ENCODE peak calls at places on chromosomes 6 and 20, in four cellular contexts. I is astrocyte of the spinal cord, F is AG09309, B is right atrium auricular region. L is an unnamed sample.
A peak's percentile ranks its signal among the peaks of the same experiment; 100 is the strongest.

GRCh38 chr20:62628691-62629090 is 13.6 kb upstream of the SLCO4A1 start:
- DNase-seq in B (no peak), I (no peak), F (no peak), L (no peak)

GRCh38 chr6:125586074-125586473 is 163.4 kb upstream of the HEY2 start:
- DNase-seq in B (no peak), F (no peak), I (peak; percentile 66), L (no peak)

GRCh38 chr20:62060631-62061541 is 4.8 kb downstream of the TAF4 start:
- DNase-seq in I (no peak), F (no peak), B (no peak), L (no peak)

GRCh38 chr6:114390176-114390575 is 47.4 kb upstream of the HS3ST5 start:
- DNase-seq in I (no peak), F (no peak), B (no peak), L (no peak)

GRCh38 chr6:144415014-144415413 is 129.9 kb downstream of the UTRN start:
- DNase-seq in I (peak; percentile 79), B (no peak), F (no peak), L (peak; percentile 73)

GRCh38 chr6:74409447-74409846 is 713.4 kb downstream of the CD109 start:
- DNase-seq in F (peak; percentile 72), I (peak; percentile 86), B (no peak), L (peak; percentile 48)

GRCh38 chr6:80363501-80363900 is 257.0 kb downstream of the BCKDHB start:
- DNase-seq in B (no peak), I (no peak), F (peak; percentile 7), L (peak; percentile 20)

GRCh38 chr20:46512943-46513844 is at the start of gene ZNF334:
- DNase-seq in F (no peak), I (peak; percentile 42), B (no peak), L (no peak)

GRCh38 chr20:35307666-35308653 is 15.7 kb upstream of the FAM83C start:
- DNase-seq in I (peak; percentile 82), B (no peak), F (peak; percentile 64), L (peak; percentile 72)

GRCh38 chr6:161238076-161238869 is 35.6 kb downstream of the AGPAT4 start:
- DNase-seq in F (peak; percentile 44), B (no peak), I (peak; percentile 50), L (no peak)

GRCh38 chr6:156948807-156949206 is 171.6 kb downstream of the ARID1B start:
- DNase-seq in I (peak; percentile 87), B (no peak), F (peak; percentile 47), L (no peak)

GRCh38 chr20:39974966-39975501 is 714.0 kb downstream of the MAFB start:
- DNase-seq in B (no peak), I (no peak), F (no peak), L (no peak)

GRCh38 chr20:24764825-24765224 is 184.2 kb upstream of the CST7 start:
- DNase-seq in F (no peak), I (no peak), B (no peak), L (no peak)

GRCh38 chr6:7959453-7959852 is 48.9 kb upstream of the TXNDC5 start:
- DNase-seq in F (no peak), I (no peak), B (no peak), L (no peak)

GRCh38 chr6:142323377-142323776 is 21.6 kb downstream of the ADGRG6 start:
- DNase-seq in F (no peak), I (peak; percentile 26), B (no peak), L (no peak)

GRCh38 chr20:51398083-51398482 is 144.4 kb downstream of the NFATC2 start:
- DNase-seq in I (no peak), F (no peak), B (no peak), L (no peak)

GRCh38 chr6:133418108-133418507 is 177.0 kb downstream of the EYA4 start:
- DNase-seq in F (no peak), I (no peak), B (no peak), L (no peak)

GRCh38 chr6:31940256-31940664 is 5.6 kb upstream of the CFB start:
- DNase-seq in I (peak; percentile 13), F (no peak), B (no peak), L (no peak)

GRCh38 chr6:151027936-151028838 is 162.7 kb downstream of the MTHFD1L start:
- DNase-seq in I (no peak), F (no peak), B (peak; percentile 30), L (no peak)

GRCh38 chr20:40687384-40688128 is 1.5 kb downstream of the MAFB start:
- DNase-seq in I (no peak), F (no peak), B (peak; percentile 70), L (no peak)

GRCh38 chr6:168514216-168514615 is 73.2 kb downstream of the SMOC2 start:
- DNase-seq in F (no peak), I (no peak), B (peak; percentile 73), L (no peak)

GRCh38 chr6:11363881-11364576 is 131.6 kb upstream of the NEDD9 start:
- DNase-seq in B (no peak), I (no peak), F (no peak), L (no peak)

GRCh38 chr20:62702886-62703852 is 5.5 kb upstream of the NTSR1 start:
- DNase-seq in F (peak; percentile 64), B (no peak), I (peak; percentile 86), L (peak; percentile 53)

GRCh38 chr6:166579234-166579575 is 7.3 kb downstream of the RAMACL start:
- DNase-seq in F (no peak), B (no peak), I (no peak), L (no peak)

GRCh38 chr6:53979468-53980067 is 131.7 kb upstream of the MLIP start:
- DNase-seq in B (no peak), I (peak; percentile 62), F (no peak), L (no peak)

GRCh38 chr6:32047855-32048766 is 9.9 kb downstream of the CYP21A2 start:
- DNase-seq in F (no peak), B (peak; percentile 86), I (peak; percentile 20), L (no peak)

GRCh38 chr20:41342474-41343464 is 2.1 kb downstream of the LPIN3 start:
- DNase-seq in F (no peak), I (no peak), B (no peak), L (no peak)

GRCh38 chr20:61588356-61589054 is 336.4 kb downstream of the CDH4 start:
- DNase-seq in I (peak; percentile 62), B (no peak), F (no peak), L (peak; percentile 33)

GRCh38 chr20:13060327-13060726 is 51.6 kb downstream of the SPTLC3 start:
- DNase-seq in I (no peak), B (no peak), F (no peak), L (no peak)

GRCh38 chr20:19958923-19959322 is 58.2 kb upstream of the NAA20 start:
- DNase-seq in F (no peak), B (no peak), I (no peak), L (no peak)

GRCh38 chr6:90412538-90413369 is 116.1 kb upstream of the BACH2 start:
- DNase-seq in I (no peak), B (no peak), F (no peak), L (no peak)

GRCh38 chr20:53413188-53413631 is 180.4 kb downstream of the ZNF217 start:
- DNase-seq in I (no peak), B (no peak), F (no peak), L (no peak)

GRCh38 chr20:50788045-50788867 is 6.6 kb upstream of the BCAS4 start:
- DNase-seq in B (no peak), I (peak; percentile 57), F (peak; percentile 53), L (peak; percentile 51)

GRCh38 chr20:44733341-44734069 is 12.2 kb upstream of the KCNK15 start:
- DNase-seq in F (no peak), B (peak; percentile 77), I (peak; percentile 71), L (no peak)

GRCh38 chr6:45438849-45439406 is 61.2 kb upstream of the SUPT3H start:
- DNase-seq in F (no peak), B (no peak), I (peak; percentile 94), L (peak; percentile 80)

GRCh38 chr6:45438156-45438555 is 60.4 kb upstream of the SUPT3H start:
- DNase-seq in I (no peak), B (no peak), F (no peak), L (no peak)

GRCh38 chr6:45439459-45439858 is 61.7 kb upstream of the SUPT3H start:
- DNase-seq in B (no peak), I (no peak), F (no peak), L (no peak)

GRCh38 chr6:45436544-45437440 is 59.1 kb upstream of the SUPT3H start:
- DNase-seq in F (no peak), I (peak; percentile 79), B (no peak), L (peak; percentile 73)

DNA sequence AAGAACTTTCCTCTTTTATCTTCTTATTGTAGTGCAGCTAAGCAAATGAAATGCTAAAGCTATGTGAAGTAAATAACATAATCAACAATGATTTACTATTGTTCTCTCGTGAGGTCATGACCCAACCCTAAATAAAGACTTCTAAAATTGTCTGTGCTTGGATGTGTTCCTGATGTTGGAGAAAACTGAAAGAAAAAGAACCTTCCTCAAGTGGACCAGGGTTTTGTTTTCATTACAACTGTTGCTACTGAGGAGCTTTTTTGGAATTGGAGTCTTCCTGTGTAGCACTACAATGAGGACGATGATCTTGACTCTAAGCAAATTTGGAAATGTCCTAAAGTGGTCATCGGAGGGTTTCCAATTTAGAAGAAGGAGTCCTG is 59.7 kb upstream of the SUPT3H start:
- DNase-seq in I (no peak), F (no peak), B (no peak), L (no peak)
- H3K4me3 ChIP-seq in I (no peak overlapping the region), F (no peak overlapping the region), B (no peak overlapping the region), L (no peak overlapping the region)

DNA sequence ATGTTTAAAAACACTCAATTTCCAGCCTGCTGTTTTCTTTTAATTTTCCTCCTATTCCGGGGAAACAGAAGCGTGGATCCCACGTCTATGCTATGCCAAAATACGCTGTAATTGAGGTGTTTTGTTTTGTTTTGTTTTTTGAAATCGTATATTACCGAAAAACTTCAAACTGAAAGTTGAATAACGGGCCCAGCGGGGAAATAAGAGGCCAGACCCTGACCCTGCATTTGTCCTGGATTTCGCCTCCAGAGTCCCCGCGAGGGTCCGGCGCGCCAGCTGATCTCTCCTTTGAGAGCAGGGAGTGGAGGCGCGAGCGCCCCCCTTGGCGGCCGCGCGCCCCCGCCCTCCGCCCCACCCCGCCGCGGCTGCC is 335 bp upstream of the BMP2 start:
- DNase-seq in I (no peak), F (no peak), B (no peak), L (no peak)
- H3K4me3 ChIP-seq in I (peak overlapping the region; percentile 57), F (peak overlapping the region; percentile 49), B (peak overlapping the region; percentile 71), L (peak overlapping the region; percentile 66)

GRCh38 chr6:71419217-71419953 is 130.8 kb downstream of the OGFRL1 start:
- DNase-seq in B (no peak), I (no peak), F (no peak), L (no peak)
- H3K4me3 ChIP-seq in B (peak overlapping the region; percentile 97), I (peak overlapping the region; percentile 80), F (peak overlapping the region; percentile 87), L (peak overlapping the region; percentile 90)

GRCh38 chr6:134945045-134945444 is 4.9 kb downstream of the ALDH8A1 start:
- DNase-seq in F (no peak), B (no peak), I (no peak), L (no peak)

GRCh38 chr6:134949927-134950326 is at the start of gene ALDH8A1:
- DNase-seq in B (no peak), F (no peak), I (no peak), L (no peak)

GRCh38 chr6:134948708-134949107 is 1.2 kb downstream of the ALDH8A1 start:
- DNase-seq in B (no peak), F (no peak), I (no peak), L (no peak)

GRCh38 chr6:134950482-134950881 is 581 bp upstream of the ALDH8A1 start:
- DNase-seq in B (no peak), I (no peak), F (no peak), L (no peak)

DNA sequence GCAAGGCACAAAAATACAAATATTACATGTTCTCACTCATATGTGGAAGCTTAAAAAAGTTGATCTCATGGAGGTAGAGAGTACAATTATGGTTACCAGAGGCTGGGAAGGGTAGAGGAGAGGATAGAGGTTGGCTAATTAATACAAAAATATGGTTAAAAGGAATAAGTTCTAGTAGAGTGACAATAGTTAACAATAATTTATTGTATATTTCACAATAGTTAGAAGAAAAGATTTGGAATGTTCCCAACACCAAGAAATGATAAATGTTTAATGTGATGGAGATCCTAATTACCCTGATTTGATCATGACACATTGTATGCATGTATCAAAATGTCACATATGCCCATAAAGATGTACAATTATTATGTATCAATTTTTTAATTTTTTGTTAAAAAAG is 1.8 kb downstream of the ALDH8A1 start:
- DNase-seq in B (no peak), F (no peak), I (no peak), L (no peak)
- H3K4me3 ChIP-seq in B (no peak overlapping the region), F (no peak overlapping the region), I (no peak overlapping the region), L (no peak overlapping the region)

L was measured in skeletal muscle cell.